ENCODE peak calls at places on chromosomes 4 and X, in four cellular contexts. L, T, C and A are unnamed samples.

GRCh38 chr4:7374571-7374970 is 60.2 kb downstream of the PSAPL1 start:
- DNase-seq in L (no peak), T (no peak), C (no peak), A (no peak)

GRCh38 chr4:134533068-134533467 is 331.5 kb upstream of the PABPC4L start:
- DNase-seq in L (no peak), T (no peak), C (no peak), A (no peak)

GRCh38 chrX:54659547-54659946 is 129.5 kb downstream of the GNL3L start:
- DNase-seq in L (no peak), T (no peak), C (no peak), A (no peak)

GRCh38 chr4:62193726-62194125 is 993.6 kb downstream of the ADGRL3 start:
- DNase-seq in L (no peak), T (no peak), C (no peak), A (no peak)

GRCh38 chr4:5632571-5632970 is 75.8 kb downstream of the EVC2 start:
- DNase-seq in L (no peak), T (no peak), C (no peak), A (no peak)

GRCh38 chrX:77446029-77446585 is 1.1 kb upstream of the FGF16 start:
- DNase-seq in L (no peak), T (no peak), C (no peak), A (no peak)

GRCh38 chr4:33649015-33649414 is 2595.3 kb downstream of the ARAP2 start:
- DNase-seq in L (peak), T (peak), C (peak), A (no peak)

GRCh38 chr4:123709336-123709735 is 312.7 kb downstream of the SPRY1 start:
- DNase-seq in L (no peak), T (no peak), C (peak), A (no peak)

GRCh38 chr4:164997324-164997723 is 19.9 kb upstream of the TRIM61 start:
- DNase-seq in L (peak), T (peak), C (peak), A (peak)

GRCh38 chr4:70359115-70359661 is 1.4 kb upstream of the SMR3A start:
- DNase-seq in L (no peak), T (no peak), C (no peak), A (no peak)

GRCh38 chr4:28451346-28451745 is 1590.7 kb downstream of the STIM2 start:
- DNase-seq in L (no peak), T (no peak), C (no peak), A (no peak)

GRCh38 chr4:52942936-52943335 is 80.8 kb downstream of the RASL11B start:
- DNase-seq in L (no peak), T (no peak), C (no peak), A (no peak)

GRCh38 chr4:9812530-9813340 is 31.3 kb downstream of the DRD5 start:
- DNase-seq in L (no peak), T (no peak), C (no peak), A (no peak)

GRCh38 chrX:153684447-153685178 is 3.1 kb upstream of the SLC6A8 start:
- DNase-seq in L (no peak), T (no peak), C (no peak), A (no peak)

GRCh38 chr4:80077639-80078038 is 4.6 kb upstream of the ANTXR2 start:
- DNase-seq in L (no peak), T (peak), C (no peak), A (no peak)

GRCh38 chr4:170274616-170275015 is 184.9 kb upstream of the AADAT start:
- DNase-seq in L (no peak), T (no peak), C (no peak), A (no peak)

GRCh38 chr4:57103051-57103450 is 7.1 kb downstream of the IGFBP7 start:
- DNase-seq in L (no peak), T (no peak), C (no peak), A (no peak)